ENCODE peak calls at places on chromosomes 16 and 17, in nine cellular contexts. One of them, this sample, is unnamed.

GRCh38 chr16:75420987-75421819 is 12.1 kb downstream of the CFDP1 start:
- DNase-seq in mammary epithelial cell: peak; percentile 49
- DNase-seq in osteocyte: no peak
- DNase-seq in GM13977: no peak
- DNase-seq in nephron progenitor cell: peak; percentile 88
- DNase-seq in A549: peak; percentile 45
- DNase-seq in Calu3: peak; percentile 62
- DNase-seq in WERI-Rb-1: peak; percentile 79
- DNase-seq in suprapubic skin: peak; percentile 86
- DNase-seq in this sample: no peak

GRCh38 chr17:82655038-82655479 is 6.8 kb upstream of the WDR45B start:
- DNase-seq in mammary epithelial cell: no peak
- DNase-seq in osteocyte: no peak
- DNase-seq in GM13977: no peak
- DNase-seq in nephron progenitor cell: no peak
- DNase-seq in A549: peak; percentile 48
- DNase-seq in Calu3: peak; percentile 49
- DNase-seq in WERI-Rb-1: no peak
- DNase-seq in suprapubic skin: no peak
- DNase-seq in this sample: no peak

GRCh38 chr17:78250891-78251772 is 19.7 kb downstream of the TMEM235 start:
- DNase-seq in mammary epithelial cell: peak; percentile 81
- DNase-seq in osteocyte: peak; percentile 97
- DNase-seq in GM13977: peak; percentile 94
- DNase-seq in nephron progenitor cell: peak; percentile 93
- DNase-seq in A549: peak; percentile 90
- DNase-seq in Calu3: peak; percentile 93
- DNase-seq in WERI-Rb-1: peak; percentile 96
- DNase-seq in suprapubic skin: no peak
- DNase-seq in this sample: peak; percentile 77

GRCh38 chr17:685006-685405 is 29.6 kb downstream of the VPS53 start:
- DNase-seq in mammary epithelial cell: no peak
- DNase-seq in osteocyte: no peak
- DNase-seq in GM13977: no peak
- DNase-seq in nephron progenitor cell: no peak
- DNase-seq in A549: no peak
- DNase-seq in Calu3: no peak
- DNase-seq in WERI-Rb-1: no peak
- DNase-seq in suprapubic skin: no peak
- DNase-seq in this sample: no peak

GRCh38 chr17:63848834-63849689 is 6.6 kb upstream of the SMARCD2 start:
- DNase-seq in mammary epithelial cell: peak; percentile 88
- DNase-seq in osteocyte: peak; percentile 93
- DNase-seq in GM13977: peak; percentile 96
- DNase-seq in nephron progenitor cell: peak; percentile 87
- DNase-seq in A549: peak; percentile 99
- DNase-seq in Calu3: peak; percentile 92
- DNase-seq in WERI-Rb-1: peak; percentile 57
- DNase-seq in suprapubic skin: peak; percentile 98
- DNase-seq in this sample: peak; percentile 96

GRCh38 chr16:71515026-71515425 is 11.2 kb upstream of the CHST4 start:
- DNase-seq in mammary epithelial cell: no peak
- DNase-seq in osteocyte: no peak
- DNase-seq in GM13977: no peak
- DNase-seq in nephron progenitor cell: no peak
- DNase-seq in A549: no peak
- DNase-seq in Calu3: peak; percentile 93
- DNase-seq in WERI-Rb-1: peak; percentile 29
- DNase-seq in suprapubic skin: no peak
- DNase-seq in this sample: no peak

GRCh38 chr17:78130439-78131101 is at the start of gene TMC8:
- DNase-seq in mammary epithelial cell: no peak
- DNase-seq in osteocyte: no peak
- DNase-seq in GM13977: peak; percentile 80
- DNase-seq in nephron progenitor cell: no peak
- DNase-seq in A549: no peak
- DNase-seq in Calu3: no peak
- DNase-seq in WERI-Rb-1: no peak
- DNase-seq in suprapubic skin: peak; percentile 81
- DNase-seq in this sample: peak; percentile 61

GRCh38 chr17:35866356-35866950 is 2.2 kb downstream of the HEATR9 start:
- DNase-seq in mammary epithelial cell: no peak
- DNase-seq in osteocyte: no peak
- DNase-seq in GM13977: no peak
- DNase-seq in nephron progenitor cell: no peak
- DNase-seq in A549: no peak
- DNase-seq in Calu3: no peak
- DNase-seq in WERI-Rb-1: no peak
- DNase-seq in suprapubic skin: no peak
- DNase-seq in this sample: no peak

DNA sequence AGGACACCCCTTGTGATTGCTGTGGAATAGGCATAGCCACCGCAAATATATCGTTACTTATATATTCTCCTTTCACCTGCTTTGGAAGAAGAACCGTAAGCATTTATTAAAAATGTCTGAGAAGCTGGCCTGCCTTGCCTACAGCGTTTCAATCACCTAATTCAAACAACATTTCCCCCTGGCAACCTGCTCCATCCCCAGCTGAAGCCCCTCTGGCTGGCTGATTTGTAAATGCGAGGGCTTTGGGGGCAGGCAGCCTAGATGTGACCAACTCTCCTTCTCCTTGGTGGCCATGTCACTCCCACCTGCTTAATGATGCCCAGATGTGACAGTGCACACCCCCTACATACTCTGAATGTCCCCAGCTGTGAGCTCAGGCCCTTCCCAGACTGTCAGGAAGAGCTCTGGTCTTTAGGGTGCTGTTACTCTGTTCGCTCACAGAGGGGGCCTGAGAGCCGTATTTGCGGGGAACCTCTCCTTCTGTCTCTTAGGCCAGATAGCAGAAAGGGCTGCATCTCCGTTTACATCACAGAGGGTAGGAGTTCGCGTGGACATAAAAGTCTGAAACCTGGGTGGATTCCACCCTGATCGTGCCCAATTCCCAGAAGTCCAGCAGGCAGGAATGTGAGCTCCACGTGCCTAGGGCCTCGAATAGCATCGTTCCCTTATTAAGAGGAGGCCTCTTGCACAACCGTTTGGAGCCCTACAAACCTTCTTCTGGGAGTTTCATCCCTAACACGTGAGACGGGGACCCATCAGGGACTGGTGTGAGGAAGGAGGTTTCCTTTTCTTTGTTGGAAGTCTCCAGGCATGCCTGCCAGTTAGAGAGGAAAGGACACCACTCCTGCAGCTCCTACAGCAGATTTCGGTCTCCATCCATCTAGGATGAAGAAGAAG is 2.4 kb upstream of the SDK2 start:
- DNase-seq in mammary epithelial cell: no peak
- DNase-seq in osteocyte: no peak
- DNase-seq in GM13977: no peak
- DNase-seq in nephron progenitor cell: peak; percentile 57
- DNase-seq in A549: peak; percentile 50
- DNase-seq in Calu3: peak; percentile 7
- DNase-seq in WERI-Rb-1: peak; percentile 73
- DNase-seq in suprapubic skin: peak; percentile 58
- DNase-seq in this sample: no peak
- TF ChIP-seq CTCF in mammary epithelial cell: peak; percentile 24
- TF ChIP-seq CTCF in osteocyte: peak; percentile 32
- TF ChIP-seq CTCF in GM13977: no peak
- TF ChIP-seq CTCF in nephron progenitor cell: peak; percentile 37
- TF ChIP-seq CTCF in A549: peak; percentile 6
- TF ChIP-seq CTCF in Calu3: no peak
- TF ChIP-seq CTCF in WERI-Rb-1: peak; percentile 57
- TF ChIP-seq CTCF in suprapubic skin: no peak
- TF ChIP-seq CTCF in this sample: no peak

GRCh38 chr17:30235386-30236296 is at the start of gene SLC6A4:
- DNase-seq in mammary epithelial cell: peak; percentile 18
- DNase-seq in osteocyte: no peak
- DNase-seq in GM13977: peak; percentile 58
- DNase-seq in nephron progenitor cell: peak; percentile 39
- DNase-seq in A549: no peak
- DNase-seq in Calu3: peak; percentile 27
- DNase-seq in WERI-Rb-1: no peak
- DNase-seq in suprapubic skin: peak; percentile 65
- DNase-seq in this sample: no peak

GRCh38 chr17:30236297-30236624 is 764 bp upstream of the SLC6A4 start:
- DNase-seq in mammary epithelial cell: no peak
- DNase-seq in osteocyte: no peak
- DNase-seq in GM13977: no peak
- DNase-seq in nephron progenitor cell: no peak
- DNase-seq in A549: no peak
- DNase-seq in Calu3: no peak
- DNase-seq in WERI-Rb-1: no peak
- DNase-seq in suprapubic skin: no peak
- DNase-seq in this sample: no peak

GRCh38 chr17:30238003-30238344 is 2.5 kb upstream of the SLC6A4 start:
- DNase-seq in mammary epithelial cell: no peak
- DNase-seq in osteocyte: no peak
- DNase-seq in GM13977: no peak
- DNase-seq in nephron progenitor cell: no peak
- DNase-seq in A549: no peak
- DNase-seq in Calu3: no peak
- DNase-seq in WERI-Rb-1: no peak
- DNase-seq in suprapubic skin: no peak
- DNase-seq in this sample: no peak

GRCh38 chr17:30237296-30238002 is 2.0 kb upstream of the SLC6A4 start:
- DNase-seq in mammary epithelial cell: no peak
- DNase-seq in osteocyte: no peak
- DNase-seq in GM13977: no peak
- DNase-seq in nephron progenitor cell: no peak
- DNase-seq in A549: no peak
- DNase-seq in Calu3: no peak
- DNase-seq in WERI-Rb-1: no peak
- DNase-seq in suprapubic skin: no peak
- DNase-seq in this sample: no peak

GRCh38 chr17:30236807-30237206 is 1.3 kb upstream of the SLC6A4 start:
- DNase-seq in mammary epithelial cell: peak; percentile 30
- DNase-seq in osteocyte: peak; percentile 89
- DNase-seq in GM13977: peak; percentile 77
- DNase-seq in nephron progenitor cell: peak; percentile 80
- DNase-seq in A549: peak; percentile 70
- DNase-seq in Calu3: peak; percentile 81
- DNase-seq in WERI-Rb-1: no peak
- DNase-seq in suprapubic skin: no peak
- DNase-seq in this sample: no peak
- TF ChIP-seq CTCF in mammary epithelial cell: peak; percentile 72
- TF ChIP-seq CTCF in osteocyte: peak; percentile 49
- TF ChIP-seq CTCF in GM13977: peak; percentile 79
- TF ChIP-seq CTCF in nephron progenitor cell: no peak
- TF ChIP-seq CTCF in A549: peak; percentile 64
- TF ChIP-seq CTCF in Calu3: peak; percentile 40
- TF ChIP-seq CTCF in WERI-Rb-1: no peak
- TF ChIP-seq CTCF in suprapubic skin: no peak
- TF ChIP-seq CTCF in this sample: no peak

DNA sequence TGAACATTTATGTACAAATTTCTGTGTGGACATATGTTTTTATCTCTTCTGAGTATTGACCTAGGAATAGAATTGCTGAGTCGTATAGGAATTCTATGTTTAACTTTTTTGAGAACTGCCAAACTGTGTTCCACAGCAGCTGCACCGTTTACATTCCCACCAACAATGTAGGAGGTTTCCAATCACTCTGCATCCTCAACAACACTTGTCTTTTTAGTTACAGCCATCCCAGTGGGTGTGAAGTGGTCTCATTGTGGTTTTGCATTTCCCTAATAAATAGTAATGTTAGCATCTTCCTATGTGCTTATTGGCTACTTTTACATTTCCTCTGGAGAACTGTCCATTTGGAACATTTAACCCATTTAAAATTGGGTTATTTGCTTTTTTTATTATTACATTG is 36.6 kb upstream of the NACA2 start:
- DNase-seq in mammary epithelial cell: no peak
- DNase-seq in osteocyte: no peak
- DNase-seq in GM13977: no peak
- DNase-seq in nephron progenitor cell: no peak
- DNase-seq in A549: no peak
- DNase-seq in Calu3: no peak
- DNase-seq in WERI-Rb-1: no peak
- DNase-seq in suprapubic skin: no peak
- DNase-seq in this sample: no peak
- TF ChIP-seq CTCF in mammary epithelial cell: no peak
- TF ChIP-seq CTCF in osteocyte: no peak
- TF ChIP-seq CTCF in GM13977: no peak
- TF ChIP-seq CTCF in nephron progenitor cell: no peak
- TF ChIP-seq CTCF in A549: no peak
- TF ChIP-seq CTCF in Calu3: no peak
- TF ChIP-seq CTCF in WERI-Rb-1: no peak
- TF ChIP-seq CTCF in suprapubic skin: no peak
- TF ChIP-seq CTCF in this sample: no peak

GRCh38 chr17:45663772-45664171 is 120.3 kb upstream of the CRHR1 start:
- DNase-seq in mammary epithelial cell: no peak
- DNase-seq in osteocyte: no peak
- DNase-seq in GM13977: no peak
- DNase-seq in nephron progenitor cell: no peak
- DNase-seq in A549: no peak
- DNase-seq in Calu3: no peak
- DNase-seq in WERI-Rb-1: no peak
- DNase-seq in suprapubic skin: no peak
- DNase-seq in this sample: no peak

GRCh38 chr17:45668316-45668715 is 115.8 kb upstream of the CRHR1 start:
- DNase-seq in mammary epithelial cell: no peak
- DNase-seq in osteocyte: no peak
- DNase-seq in GM13977: no peak
- DNase-seq in nephron progenitor cell: no peak
- DNase-seq in A549: no peak
- DNase-seq in Calu3: no peak
- DNase-seq in WERI-Rb-1: no peak
- DNase-seq in suprapubic skin: no peak
- DNase-seq in this sample: no peak

GRCh38 chr17:45666641-45667040 is 117.5 kb upstream of the CRHR1 start:
- DNase-seq in mammary epithelial cell: no peak
- DNase-seq in osteocyte: no peak
- DNase-seq in GM13977: no peak
- DNase-seq in nephron progenitor cell: no peak
- DNase-seq in A549: no peak
- DNase-seq in Calu3: no peak
- DNase-seq in WERI-Rb-1: no peak
- DNase-seq in suprapubic skin: no peak
- DNase-seq in this sample: no peak

GRCh38 chr17:45667591-45668171 is 116.4 kb upstream of the CRHR1 start:
- DNase-seq in mammary epithelial cell: no peak
- DNase-seq in osteocyte: no peak
- DNase-seq in GM13977: no peak
- DNase-seq in nephron progenitor cell: no peak
- DNase-seq in A549: no peak
- DNase-seq in Calu3: no peak
- DNase-seq in WERI-Rb-1: no peak
- DNase-seq in suprapubic skin: no peak
- DNase-seq in this sample: no peak

DNA sequence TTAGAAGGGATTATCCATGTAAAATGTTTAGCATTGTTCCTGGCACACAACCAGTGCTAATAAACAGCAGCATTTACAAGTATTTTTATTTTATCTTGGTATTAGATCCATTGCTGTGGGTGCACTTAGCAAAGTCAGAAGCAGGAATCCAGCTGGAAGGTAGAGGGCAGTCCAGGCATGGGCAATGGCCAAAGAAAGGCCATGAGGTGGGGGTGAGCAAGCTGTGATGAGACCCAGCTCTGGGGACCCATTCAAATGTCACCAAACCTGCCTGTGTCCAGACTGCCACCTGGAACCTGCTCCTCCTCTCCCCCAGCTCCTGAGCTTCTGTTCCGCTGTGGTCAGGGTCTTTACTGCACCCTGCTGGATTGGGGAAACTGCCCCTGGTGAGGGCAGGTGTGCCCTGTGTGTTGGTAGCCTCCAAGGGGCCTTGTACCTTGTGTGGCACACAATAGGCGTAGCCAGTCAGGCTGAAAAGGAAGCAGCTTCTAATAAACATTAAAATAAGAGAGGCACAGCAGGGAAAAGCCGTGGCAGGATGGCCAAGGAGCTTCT is 118.0 kb upstream of the CRHR1 start:
- DNase-seq in mammary epithelial cell: no peak
- DNase-seq in osteocyte: no peak
- DNase-seq in GM13977: no peak
- DNase-seq in nephron progenitor cell: no peak
- DNase-seq in A549: no peak
- DNase-seq in Calu3: no peak
- DNase-seq in WERI-Rb-1: peak; percentile 79
- DNase-seq in suprapubic skin: no peak
- DNase-seq in this sample: no peak
- TF ChIP-seq CTCF in mammary epithelial cell: peak; percentile 45
- TF ChIP-seq CTCF in osteocyte: no peak
- TF ChIP-seq CTCF in GM13977: no peak
- TF ChIP-seq CTCF in nephron progenitor cell: no peak
- TF ChIP-seq CTCF in A549: peak; percentile 24
- TF ChIP-seq CTCF in Calu3: peak; percentile 28
- TF ChIP-seq CTCF in WERI-Rb-1: peak; percentile 88
- TF ChIP-seq CTCF in suprapubic skin: no peak
- TF ChIP-seq CTCF in this sample: no peak